ENCODE peak calls at places on chromosomes 12 and 14, in ten cellular contexts. One of them, this sample, is unnamed.

GRCh38 chr14:92800525-92800924 is 6.4 kb downstream of the GOLGA5 start:
- DNase-seq in uterus: no peak
- DNase-seq in germinal center: no peak
- DNase-seq in RPMI8226: no peak
- DNase-seq in LNCaP clone FGC: no peak
- DNase-seq in T-helper 2 cell: no peak
- DNase-seq in activated effector memory CD4-positive, alpha-beta T cell treated with anti-CD3 and anti-CD28 coated beads, Interleukin-2, amount 50 U/mL, for 16 hours: no peak
- DNase-seq in occipital lobe: no peak
- DNase-seq in NCI-H524: no peak
- DNase-seq in GM20000: no peak
- DNase-seq in this sample: no peak

GRCh38 chr12:103780093-103780440 is 61.0 kb downstream of the NT5DC3 start:
- DNase-seq in T-helper 2 cell: no peak
- DNase-seq in NCI-H524: no peak
- DNase-seq in germinal center: no peak
- DNase-seq in activated effector memory CD4-positive, alpha-beta T cell treated with anti-CD3 and anti-CD28 coated beads, Interleukin-2, amount 50 U/mL, for 16 hours: no peak
- DNase-seq in GM20000: no peak
- DNase-seq in occipital lobe: no peak
- DNase-seq in uterus: no peak
- DNase-seq in RPMI8226: no peak
- DNase-seq in LNCaP clone FGC: no peak
- DNase-seq in this sample: no peak

GRCh38 chr12:19299765-19300164 is 139.5 kb upstream of the AEBP2 start:
- DNase-seq in T-helper 2 cell: no peak
- DNase-seq in occipital lobe: peak
- DNase-seq in activated effector memory CD4-positive, alpha-beta T cell treated with anti-CD3 and anti-CD28 coated beads, Interleukin-2, amount 50 U/mL, for 16 hours: no peak
- DNase-seq in LNCaP clone FGC: no peak
- DNase-seq in germinal center: no peak
- DNase-seq in NCI-H524: peak
- DNase-seq in GM20000: no peak
- DNase-seq in uterus: no peak
- DNase-seq in RPMI8226: no peak
- DNase-seq in this sample: no peak

GRCh38 chr12:56723889-56724659 is 1.0 kb downstream of the NACA start:
- DNase-seq in RPMI8226: peak
- DNase-seq in activated effector memory CD4-positive, alpha-beta T cell treated with anti-CD3 and anti-CD28 coated beads, Interleukin-2, amount 50 U/mL, for 16 hours: peak
- DNase-seq in occipital lobe: peak
- DNase-seq in NCI-H524: peak
- DNase-seq in LNCaP clone FGC: peak
- DNase-seq in T-helper 2 cell: no peak
- DNase-seq in germinal center: no peak
- DNase-seq in GM20000: no peak
- DNase-seq in uterus: peak
- DNase-seq in this sample: no peak

GRCh38 chr12:125443316-125443715 is 378.1 kb downstream of the AACS start:
- DNase-seq in NCI-H524: no peak
- DNase-seq in occipital lobe: no peak
- DNase-seq in germinal center: no peak
- DNase-seq in LNCaP clone FGC: no peak
- DNase-seq in activated effector memory CD4-positive, alpha-beta T cell treated with anti-CD3 and anti-CD28 coated beads, Interleukin-2, amount 50 U/mL, for 16 hours: no peak
- DNase-seq in T-helper 2 cell: no peak
- DNase-seq in GM20000: no peak
- DNase-seq in uterus: no peak
- DNase-seq in RPMI8226: no peak
- DNase-seq in this sample: no peak

GRCh38 chr12:124674937-124675336 is 107.5 kb upstream of the NCOR2 start:
- DNase-seq in GM20000: no peak
- DNase-seq in NCI-H524: no peak
- DNase-seq in RPMI8226: no peak
- DNase-seq in activated effector memory CD4-positive, alpha-beta T cell treated with anti-CD3 and anti-CD28 coated beads, Interleukin-2, amount 50 U/mL, for 16 hours: no peak
- DNase-seq in occipital lobe: no peak
- DNase-seq in germinal center: no peak
- DNase-seq in T-helper 2 cell: no peak
- DNase-seq in uterus: no peak
- DNase-seq in LNCaP clone FGC: no peak
- DNase-seq in this sample: no peak

GRCh38 chr14:61177279-61178225 is 103.6 kb downstream of the TMEM30B start:
- DNase-seq in germinal center: no peak
- DNase-seq in GM20000: no peak
- DNase-seq in T-helper 2 cell: no peak
- DNase-seq in uterus: no peak
- DNase-seq in RPMI8226: no peak
- DNase-seq in LNCaP clone FGC: no peak
- DNase-seq in NCI-H524: no peak
- DNase-seq in occipital lobe: no peak
- DNase-seq in activated effector memory CD4-positive, alpha-beta T cell treated with anti-CD3 and anti-CD28 coated beads, Interleukin-2, amount 50 U/mL, for 16 hours: no peak
- DNase-seq in this sample: no peak

GRCh38 chr12:2273288-2273687 is 220.5 kb downstream of the CACNA1C start:
- DNase-seq in uterus: peak
- DNase-seq in LNCaP clone FGC: no peak
- DNase-seq in T-helper 2 cell: no peak
- DNase-seq in germinal center: no peak
- DNase-seq in occipital lobe: no peak
- DNase-seq in activated effector memory CD4-positive, alpha-beta T cell treated with anti-CD3 and anti-CD28 coated beads, Interleukin-2, amount 50 U/mL, for 16 hours: no peak
- DNase-seq in RPMI8226: no peak
- DNase-seq in NCI-H524: no peak
- DNase-seq in GM20000: no peak
- DNase-seq in this sample: no peak

GRCh38 chr12:19491863-19492262 is 52.6 kb downstream of the AEBP2 start:
- DNase-seq in occipital lobe: no peak
- DNase-seq in germinal center: peak
- DNase-seq in LNCaP clone FGC: no peak
- DNase-seq in NCI-H524: no peak
- DNase-seq in activated effector memory CD4-positive, alpha-beta T cell treated with anti-CD3 and anti-CD28 coated beads, Interleukin-2, amount 50 U/mL, for 16 hours: no peak
- DNase-seq in uterus: no peak
- DNase-seq in RPMI8226: no peak
- DNase-seq in GM20000: no peak
- DNase-seq in T-helper 2 cell: no peak
- DNase-seq in this sample: no peak

GRCh38 chr14:88825078-88825458 is 617 bp downstream of the TTC8 start:
- DNase-seq in NCI-H524: no peak
- DNase-seq in LNCaP clone FGC: no peak
- DNase-seq in RPMI8226: no peak
- DNase-seq in T-helper 2 cell: no peak
- DNase-seq in GM20000: no peak
- DNase-seq in uterus: no peak
- DNase-seq in germinal center: no peak
- DNase-seq in activated effector memory CD4-positive, alpha-beta T cell treated with anti-CD3 and anti-CD28 coated beads, Interleukin-2, amount 50 U/mL, for 16 hours: no peak
- DNase-seq in occipital lobe: no peak
- DNase-seq in this sample: no peak

GRCh38 chr12:109763201-109763841 is 49.7 kb downstream of the FAM222A start:
- DNase-seq in activated effector memory CD4-positive, alpha-beta T cell treated with anti-CD3 and anti-CD28 coated beads, Interleukin-2, amount 50 U/mL, for 16 hours: peak
- DNase-seq in LNCaP clone FGC: no peak
- DNase-seq in germinal center: no peak
- DNase-seq in NCI-H524: no peak
- DNase-seq in uterus: no peak
- DNase-seq in GM20000: no peak
- DNase-seq in occipital lobe: no peak
- DNase-seq in RPMI8226: peak
- DNase-seq in T-helper 2 cell: no peak
- DNase-seq in this sample: peak

GRCh38 chr14:88554458-88555286 is at the start of gene PTPN21:
- DNase-seq in LNCaP clone FGC: no peak
- DNase-seq in germinal center: peak
- DNase-seq in uterus: peak
- DNase-seq in RPMI8226: peak
- DNase-seq in activated effector memory CD4-positive, alpha-beta T cell treated with anti-CD3 and anti-CD28 coated beads, Interleukin-2, amount 50 U/mL, for 16 hours: no peak
- DNase-seq in occipital lobe: no peak
- DNase-seq in T-helper 2 cell: no peak
- DNase-seq in GM20000: peak
- DNase-seq in NCI-H524: peak
- DNase-seq in this sample: peak

GRCh38 chr14:103281496-103282231 is 52.4 kb upstream of the EIF5 start:
- DNase-seq in uterus: peak
- DNase-seq in NCI-H524: peak
- DNase-seq in activated effector memory CD4-positive, alpha-beta T cell treated with anti-CD3 and anti-CD28 coated beads, Interleukin-2, amount 50 U/mL, for 16 hours: no peak
- DNase-seq in occipital lobe: no peak
- DNase-seq in LNCaP clone FGC: no peak
- DNase-seq in GM20000: no peak
- DNase-seq in RPMI8226: no peak
- DNase-seq in T-helper 2 cell: no peak
- DNase-seq in germinal center: no peak
- DNase-seq in this sample: no peak

This sample was measured in activated B cell treated with CpG ODN at 0.5 μM for 24 hours.